ENCODE peak calls at places on chromosome 4, in six cellular contexts. B is frontal cortex; U is GM03348; W is activated naive CD8-positive, alpha-beta T cell treated with anti-CD3 and anti-CD28 coated beads for 36 hours; K is aorta; M is stimulated activated CD8-positive, alpha-beta memory T cell treated with anti-CD3 and anti-CD28 coated beads, Interleukin-4, amount 100 ng/mL, for 48 hours. D is an unnamed sample.

GRCh38 chr4:88969271-88969670 is 87.7 kb downstream of the FAM13A start:
- DNase-seq in B (no peak), M (no peak), W (no peak), K (no peak), U (no peak), D (no peak)

GRCh38 chr4:159689526-159689925 is 586.6 kb downstream of the RAPGEF2 start:
- DNase-seq in B (no peak), K (no peak), W (no peak), U (no peak), M (no peak), D (no peak)

GRCh38 chr4:27381806-27382205 is 521.2 kb downstream of the STIM2 start:
- DNase-seq in M (no peak), W (no peak), B (no peak), U (no peak), K (no peak), D (no peak)

GRCh38 chr4:29309050-29309449 is 1411.1 kb upstream of the PCDH7 start:
- DNase-seq in W (no peak), M (no peak), B (no peak), U (peak), K (no peak), D (no peak)

GRCh38 chr4:185738038-185738552 is 73.9 kb downstream of the SORBS2 start:
- DNase-seq in K (no peak), B (peak), W (no peak), M (no peak), U (peak), D (no peak)

GRCh38 chr4:87011340-87012034 is 76.7 kb downstream of the AFF1 start:
- DNase-seq in B (no peak), K (no peak), M (no peak), W (no peak), U (peak), D (no peak)

GRCh38 chr4:169229571-169230028 is 41.2 kb downstream of the SH3RF1 start:
- DNase-seq in U (peak), M (no peak), B (peak), K (no peak), W (no peak), D (no peak)

GRCh38 chr4:146930673-146931072 is 15.0 kb downstream of the TTC29 start:
- DNase-seq in W (no peak), M (no peak), K (no peak), U (no peak), B (no peak), D (no peak)

GRCh38 chr4:140061194-140061593 is 92.8 kb downstream of the MAML3 start:
- DNase-seq in B (no peak), W (no peak), K (no peak), U (no peak), M (no peak), D (no peak)

GRCh38 chr4:31674313-31674947 is 954.3 kb downstream of the PCDH7 start:
- DNase-seq in U (peak), M (no peak), K (no peak), B (peak), W (no peak), D (no peak)